ENCODE peak calls at places on chromosomes 16 and 17, in nine cellular contexts. B is HEK293T, L is NCI-H1436, Y is brain microvascular endothelial cell, T is H1, E is neural crest cell, G is EL, I is fibroblast of pulmonary artery, A is ELR. R is an unnamed sample.

GRCh38 chr16:21523411-21524067 is 75.8 kb upstream of the METTL9 start:
- DNase-seq in B (no peak), L (no peak), Y (no peak), T (no peak), E (no peak), G (no peak), I (no peak), A (no peak), R (no peak)

GRCh38 chr17:77337150-77337549 is 196.4 kb downstream of the SEC14L1 start:
- DNase-seq in B (no peak), L (no peak), Y (no peak), T (no peak), E (no peak), G (no peak), I (no peak), A (no peak), R (no peak)

GRCh38 chr17:39739020-39739884 is 1.5 kb downstream of the GRB7 start:
- DNase-seq in B (no peak), L (peak), Y (no peak), T (no peak), E (no peak), G (peak), I (no peak), A (peak), R (peak)

GRCh38 chr16:83779881-83780280 is 27.9 kb upstream of the HSBP1 start:
- DNase-seq in B (no peak), L (no peak), Y (peak), T (no peak), E (no peak), G (peak), I (peak), A (no peak), R (no peak)

GRCh38 chr17:67374329-67375053 is 2.6 kb upstream of the PITPNC1 start:
- DNase-seq in B (peak), L (peak), Y (peak), T (no peak), E (peak), G (peak), I (peak), A (peak), R (peak)

GRCh38 chr17:50661795-50662391 is 27.2 kb downstream of the ABCC3 start:
- DNase-seq in B (no peak), L (peak), Y (peak), T (no peak), E (no peak), G (peak), I (peak), A (peak), R (peak)

GRCh38 chr16:77564791-77565390 is 130.1 kb upstream of the ADAMTS18 start:
- DNase-seq in B (no peak), L (no peak), Y (peak), T (no peak), E (no peak), G (peak), I (peak), A (no peak), R (no peak)

GRCh38 chr16:57192720-57193486 is 6.8 kb downstream of the RSPRY1 start:
- DNase-seq in B (no peak), L (no peak), Y (peak), T (no peak), E (no peak), G (peak), I (peak), A (peak), R (no peak)

GRCh38 chr16:64900517-64900916 is 221.3 kb downstream of the CDH11 start:
- DNase-seq in B (no peak), L (no peak), Y (no peak), T (no peak), E (no peak), G (no peak), I (no peak), A (no peak), R (no peak)

GRCh38 chr17:59753522-59754467 is 46.3 kb downstream of the VMP1 start:
- DNase-seq in B (peak), L (peak), Y (peak), T (no peak), E (no peak), G (peak), I (peak), A (peak), R (no peak)

GRCh38 chr16:49528035-49528434 is 154.4 kb downstream of the C16orf78 start:
- DNase-seq in B (no peak), L (no peak), Y (peak), T (no peak), E (no peak), G (no peak), I (peak), A (no peak), R (no peak)

GRCh38 chr17:9125722-9126121 is 104.4 kb downstream of the NTN1 start:
- DNase-seq in B (no peak), L (no peak), Y (no peak), T (no peak), E (no peak), G (no peak), I (no peak), A (no peak), R (no peak)

GRCh38 chr17:19753049-19753444 is 4.9 kb upstream of the ALDH3A1 start:
- DNase-seq in B (no peak), L (no peak), Y (peak), T (no peak), E (no peak), G (peak), I (peak), A (peak), R (no peak)

GRCh38 chr17:49959183-49959935 is 9.6 kb upstream of the DLX4 start:
- DNase-seq in B (no peak), L (no peak), Y (no peak), T (no peak), E (no peak), G (peak), I (no peak), A (peak), R (no peak)

GRCh38 chr17:43740541-43740940 is 18.1 kb downstream of the SOST start:
- DNase-seq in B (no peak), L (no peak), Y (peak), T (no peak), E (no peak), G (peak), I (peak), A (peak), R (no peak)

GRCh38 chr16:57940382-57940966 is 30.5 kb downstream of the CNGB1 start:
- DNase-seq in B (no peak), L (no peak), Y (no peak), T (no peak), E (no peak), G (no peak), I (no peak), A (no peak), R (no peak)

GRCh38 chr17:58247511-58248363 is 9.4 kb downstream of the LPO start:
- DNase-seq in B (no peak), L (no peak), Y (no peak), T (no peak), E (no peak), G (no peak), I (no peak), A (no peak), R (no peak)

GRCh38 chr16:21145738-21146137 is 4.9 kb downstream of the DNAH3 start:
- DNase-seq in B (no peak), L (no peak), Y (no peak), T (no peak), E (no peak), G (no peak), I (no peak), A (no peak), R (no peak)

R was measured in Caco-2.